ENCODE peak calls at places on chromosomes 13 and 19, in five cellular contexts. R, K, Y, C and T are unnamed samples. For H3K27me3, the result is how much of the 10 kb centered on the place peaks cover.

GRCh38 chr19:13260883-13261653 is 110.9 kb downstream of the IER2 start:
- DNase-seq in R (peak), K (no peak), C (no peak), Y (peak), T (no peak)

GRCh38 chr19:41688098-41688497 is at the start of gene CEACAM7:
- DNase-seq in K (no peak), C (no peak), R (no peak), Y (no peak), T (no peak)

GRCh38 chr13:29684441-29684840 is 89.0 kb upstream of the SLC7A1 start:
- DNase-seq in R (no peak), C (no peak), Y (no peak), K (no peak), T (no peak)

GRCh38 chr19:18660051-18660910 is 23.2 kb upstream of the CRTC1 start:
- DNase-seq in R (no peak), Y (peak), K (peak), C (no peak), T (no peak)

GRCh38 chr13:73056054-73056962 is 2.5 kb upstream of the KLF5 start:
- DNase-seq in K (no peak), Y (peak), C (no peak), R (no peak), T (no peak)

GRCh38 chr19:45096700-45097099 is 3.7 kb downstream of the PPP1R37 start:
- DNase-seq in Y (no peak), C (no peak), R (no peak), K (no peak), T (no peak)

GRCh38 chr19:31439270-31439573 is 90.0 kb upstream of the TSHZ3 start:
- DNase-seq in K (no peak), Y (peak), R (no peak), C (no peak), T (no peak)

GRCh38 chr13:33034897-33035296 is 18.7 kb downstream of the KL start:
- DNase-seq in Y (peak), K (no peak), C (no peak), R (no peak), T (no peak)

GRCh38 chr13:102002271-102002670 is 399.6 kb downstream of the FGF14 start:
- DNase-seq in C (no peak), R (no peak), Y (no peak), K (no peak), T (no peak)

GRCh38 chr19:19661675-19662251 is 1.7 kb downstream of the ATP13A1 start:
- DNase-seq in Y (no peak), R (peak), C (peak), K (no peak), T (no peak)

GRCh38 chr19:11849264-11849615 is 714 bp downstream of the ZNF439 start:
- DNase-seq in Y (no peak), K (no peak), C (no peak), R (no peak), T (no peak)

GRCh38 chr19:16419671-16420394 is 51.9 kb downstream of the EPS15L1 start:
- DNase-seq in Y (no peak), R (peak), K (no peak), C (no peak), T (no peak)

GRCh38 chr19:3146677-3147100 is 10.9 kb downstream of the GNA15 start:
- DNase-seq in R (peak), K (peak), C (peak), Y (no peak), T (peak)

GRCh38 chr19:57583521-57584416 is at the start of gene ZIK1:
- DNase-seq in R (peak), Y (peak), C (peak), K (peak), T (no peak)

GRCh38 chr19:47507031-47507430 is 7.8 kb downstream of the NAPA start:
- DNase-seq in R (no peak), C (no peak), K (no peak), Y (no peak), T (no peak)

GRCh38 chr19:18700501-18701249 is 17.2 kb downstream of the CRTC1 start:
- DNase-seq in R (peak), C (peak), K (peak), Y (peak), T (peak)

GRCh38 chr13:67063036-67063435 is 167.1 kb downstream of the PCDH9 start:
- DNase-seq in R (no peak), C (no peak), Y (no peak), K (no peak), T (no peak)

GRCh38 chr19:16917401-16917800 is 28.6 kb downstream of the F2RL3 start:
- DNase-seq in Y (no peak), C (no peak), K (peak), R (no peak), T (no peak)

GRCh38 chr19:11673608-11674041 is 65.1 kb downstream of the ZNF823 start:
- DNase-seq in C (no peak), K (peak), Y (peak), R (peak), T (no peak)

GRCh38 chr19:3840804-3841203 is 28.0 kb downstream of the ZFR2 start:
- DNase-seq in Y (no peak), C (no peak), K (no peak), R (no peak), T (no peak)

GRCh38 chr13:25632166-25632888 is 260.6 kb downstream of the ATP8A2 start:
- DNase-seq in K (no peak), R (peak), Y (no peak), C (no peak), T (no peak)

GRCh38 chr13:58024103-58024502 is 392.6 kb downstream of the PCDH17 start:
- DNase-seq in R (no peak), Y (no peak), C (no peak), K (no peak), T (no peak)

GRCh38 chr19:42531313-42531712 is 3.0 kb upstream of the CEACAM1 start:
- DNase-seq in Y (no peak), K (no peak), C (no peak), R (no peak), T (no peak)

GRCh38 chr19:41998246-41999020 is 4.4 kb upstream of the ATP1A3 start:
- DNase-seq in Y (peak), R (peak), C (no peak), K (no peak), T (peak)

GRCh38 chr13:51557875-51558604 is 26.2 kb upstream of the WDFY2 start:
- DNase-seq in Y (peak), R (no peak), C (no peak), K (no peak), T (no peak)

GRCh38 chr19:49205114-49205513 is 47.5 kb downstream of the TRPM4 start:
- DNase-seq in Y (no peak), R (no peak), C (no peak), K (no peak), T (no peak)

GRCh38 chr13:51697181-51697580 is 106.8 kb downstream of the DHRS12 start:
- DNase-seq in K (no peak), Y (no peak), C (no peak), R (no peak), T (no peak)

GRCh38 chr19:8456064-8456463 is 11.3 kb downstream of the HNRNPM start:
- DNase-seq in K (no peak), Y (no peak), C (no peak), R (peak), T (no peak)

GRCh38 chr13:25659091-25659502 is 287.3 kb downstream of the ATP8A2 start:
- DNase-seq in Y (no peak), C (no peak), R (peak), K (no peak), T (no peak)

GRCh38 chr13:45540864-45541263 is 74.7 kb downstream of the ERICH6B start:
- DNase-seq in C (no peak), Y (no peak), R (no peak), K (no peak), T (no peak)

GRCh38 chr19:16381756-16382401 is 57.3 kb downstream of the KLF2 start:
- DNase-seq in R (no peak), C (no peak), Y (peak), K (peak), T (no peak)

GRCh38 chr19:46606681-46607440 is 5.7 kb downstream of the CALM3 start:
- DNase-seq in K (peak), R (no peak), C (no peak), Y (no peak), T (no peak)

GRCh38 chr13:110853235-110853721 is 61.6 kb downstream of the ANKRD10 start:
- DNase-seq in C (no peak), K (no peak), R (no peak), Y (peak), T (no peak)

GRCh38 chr13:30880151-30880551 is 25.9 kb upstream of the MEDAG start:
- DNase-seq in Y (no peak), K (no peak), R (no peak), C (no peak), T (no peak)

GRCh38 chr13:73809561-73809960 is 324.6 kb downstream of the KLF12 start:
- DNase-seq in K (no peak), Y (peak), C (no peak), R (no peak), T (no peak)

DNA sequence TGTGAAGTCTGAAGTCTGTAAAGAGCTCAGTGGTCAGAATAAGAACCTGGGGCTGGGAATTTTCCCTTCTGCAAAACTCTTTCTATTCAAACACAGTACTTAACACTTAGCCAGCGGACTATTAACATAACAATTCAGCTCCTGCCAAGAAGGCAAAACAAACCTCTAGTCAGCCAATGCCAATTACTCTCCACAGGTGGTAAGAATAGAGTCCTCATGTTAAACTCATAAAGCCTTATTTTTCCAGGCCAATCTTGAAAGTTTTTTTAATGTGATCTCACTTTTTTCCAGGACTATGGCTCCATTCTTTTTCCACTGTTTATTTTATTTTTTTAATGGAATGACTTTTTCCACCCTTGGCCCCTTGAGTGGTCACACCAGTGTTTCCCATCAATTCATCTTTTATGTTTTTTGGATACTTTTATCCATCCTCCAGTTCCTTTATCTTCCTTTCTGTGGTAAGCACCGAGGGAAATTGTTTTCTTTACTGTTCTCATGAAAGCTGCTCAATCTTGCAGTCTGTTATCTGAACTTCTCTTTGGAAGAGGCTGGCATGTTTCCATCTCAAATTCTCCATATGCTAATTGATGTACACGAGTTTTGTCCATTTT is 217.3 kb downstream of the LHFPL6 start:
- DNase-seq in C (no peak), Y (peak), K (no peak), R (peak), T (no peak)
- H3K27me3 ChIP-seq in C (under half), Y (half or more), K (under half), R (under half), T (under half)

GRCh38 chr13:84609716-84610115 is 727.4 kb upstream of the SLITRK1 start:
- DNase-seq in C (no peak), R (no peak), Y (peak), K (no peak), T (no peak)

GRCh38 chr13:84605927-84606326 is 723.7 kb upstream of the SLITRK1 start:
- DNase-seq in R (peak), Y (no peak), K (no peak), C (no peak), T (no peak)

GRCh38 chr13:84606616-84607015 is 724.3 kb upstream of the SLITRK1 start:
- DNase-seq in C (no peak), R (no peak), Y (no peak), K (no peak), T (no peak)

DNA sequence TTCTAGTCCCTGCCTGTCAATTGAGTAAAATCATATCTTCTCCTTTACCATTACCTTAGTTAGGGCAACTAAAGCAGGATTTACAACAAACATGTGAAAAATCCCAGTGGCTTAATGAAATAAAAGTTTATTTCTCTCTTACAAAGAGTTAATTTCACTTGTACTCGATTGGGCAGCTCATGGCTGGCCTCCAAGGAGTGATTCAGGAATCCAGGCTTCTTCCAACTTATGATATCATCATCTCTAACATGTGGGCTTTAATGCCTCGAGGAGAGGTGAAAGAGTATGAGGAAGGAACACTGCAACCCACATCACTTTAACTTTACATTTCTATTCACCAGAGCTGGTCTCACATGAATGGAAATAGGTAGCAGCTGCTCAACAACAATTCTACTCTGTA is 725.3 kb upstream of the SLITRK1 start:
- DNase-seq in C (no peak), Y (peak), R (no peak), K (no peak), T (no peak)
- H3K27me3 ChIP-seq in C (under half), Y (under half), R (under half), K (under half), T (under half)

GRCh38 chr19:1745589-1746031 is 7.7 kb upstream of the ONECUT3 start:
- DNase-seq in R (peak), K (no peak), Y (peak), C (no peak), T (no peak)
- H3K27me3 ChIP-seq in R (under half), K (half or more), Y (half or more), C (half or more), T (half or more)

GRCh38 chr19:10291554-10292205 is 1.9 kb downstream of the ICAM5 start:
- DNase-seq in C (no peak), K (no peak), Y (no peak), R (no peak), T (no peak)

GRCh38 chr19:10292206-10292788 is 2.5 kb downstream of the ICAM5 start:
- DNase-seq in Y (peak), K (peak), R (peak), C (peak), T (peak)

GRCh38 chr19:10294368-10294697 is 4.6 kb downstream of the ICAM5 start:
- DNase-seq in K (no peak), C (no peak), R (peak), Y (no peak), T (no peak)

GRCh38 chr19:10293637-10294367 is 4.0 kb downstream of the ICAM5 start:
- DNase-seq in R (no peak), Y (no peak), K (no peak), C (no peak), T (no peak)

GRCh38 chr19:10292789-10293636 is 3.3 kb downstream of the ICAM5 start:
- DNase-seq in R (peak), C (no peak), Y (no peak), K (no peak), T (no peak)
- H3K27me3 ChIP-seq in R (under half), C (half or more), Y (half or more), K (under half), T (under half)

GRCh38 chr19:39509233-39509632 is 5.7 kb upstream of the SELENOV start:
- DNase-seq in R (no peak), Y (no peak), C (no peak), K (no peak), T (no peak)
- H3K27me3 ChIP-seq in R (under half), Y (under half), C (half or more), K (half or more), T (half or more)

DNA sequence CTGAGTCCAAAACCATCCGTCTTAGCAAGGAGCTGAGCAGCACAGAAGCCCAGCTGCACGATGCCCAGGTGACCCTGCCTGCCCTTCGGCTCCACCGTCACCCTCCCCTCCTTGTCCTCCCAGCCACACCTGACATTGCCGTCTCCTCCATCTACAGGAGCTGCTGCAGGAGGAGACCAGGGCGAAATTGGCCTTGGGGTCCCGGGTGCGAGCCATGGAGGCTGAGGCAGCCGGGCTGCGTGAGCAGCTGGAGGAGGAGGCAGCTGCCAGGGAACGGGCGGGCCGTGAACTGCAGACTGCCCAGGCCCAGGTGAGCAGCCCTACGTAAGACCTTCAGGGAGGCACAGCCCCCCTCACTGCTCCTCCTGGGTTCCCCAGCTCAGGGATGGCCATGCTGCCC is 49.1 kb downstream of the KCNC3 start:
- DNase-seq in R (no peak), K (no peak), Y (no peak), C (no peak), T (no peak)
- H3K27me3 ChIP-seq in R (under half), K (under half), Y (under half), C (under half), T (half or more)

DNA sequence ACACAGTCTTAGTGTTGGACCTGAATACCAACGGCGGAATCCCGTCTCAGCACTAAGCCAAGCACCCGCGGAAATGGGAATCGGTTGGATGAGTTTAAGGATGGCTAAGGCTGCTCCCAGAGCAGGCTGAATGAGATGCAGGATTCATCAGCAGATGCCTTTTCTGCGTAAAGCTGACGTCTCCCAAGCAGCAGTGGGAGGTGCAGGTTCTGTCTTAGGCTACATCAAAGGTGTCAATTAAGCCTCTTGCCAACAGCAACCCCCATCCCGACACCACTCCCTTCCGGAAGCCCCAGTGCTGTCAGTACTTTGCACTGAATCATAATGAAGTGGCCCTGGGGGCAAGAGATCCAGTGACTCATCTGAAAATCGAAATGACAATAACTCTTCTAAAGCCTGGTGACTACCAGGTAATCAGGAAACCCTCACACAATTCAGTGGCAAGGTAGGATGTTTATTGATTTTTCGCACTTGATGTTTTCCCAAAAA is 275.6 kb downstream of the DCLK1 start:
- DNase-seq in R (peak), C (no peak), K (no peak), Y (no peak), T (no peak)
- H3K27me3 ChIP-seq in R (under half), C (under half), K (under half), Y (under half), T (under half)

DNA sequence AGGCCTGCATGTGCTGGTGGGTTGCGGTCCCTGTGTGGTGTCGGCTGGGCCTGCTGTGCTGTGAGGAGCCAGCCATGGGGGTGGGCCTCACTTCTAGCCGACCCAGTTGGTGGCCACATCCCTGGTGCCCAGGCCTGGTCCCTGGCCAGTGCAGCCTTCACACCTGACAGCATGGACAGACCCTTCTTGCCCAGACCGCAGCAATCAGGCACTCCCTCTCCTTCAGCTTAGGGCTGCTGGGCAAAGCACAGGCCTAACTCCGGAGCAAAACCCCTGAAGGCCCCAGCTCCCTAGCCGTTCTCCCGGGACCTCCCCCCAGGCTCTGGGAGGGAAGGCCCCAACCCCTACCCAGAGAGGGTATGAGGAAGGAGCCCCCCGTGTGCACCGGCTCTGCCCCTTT is 6.6 kb upstream of the MCF2L start:
- DNase-seq in Y (no peak), R (no peak), C (no peak), K (no peak), T (no peak)
- H3K27me3 ChIP-seq in Y (under half), R (under half), C (under half), K (under half), T (half or more)

GRCh38 chr13:41401371-41401770 is 56.0 kb upstream of the RGCC start:
- DNase-seq in C (no peak), Y (no peak), K (no peak), R (peak), T (no peak)
- H3K27me3 ChIP-seq in C (under half), Y (under half), K (under half), R (under half), T (under half)